ENCODE peak calls at places on chromosome 13, in six cellular contexts. G, S, F, Q, D and K are unnamed samples.

GRCh38 chr13:27619093-27619705 is 1.1 kb downstream of the LNX2 start:
- DNase-seq in G (no peak), S (no peak), D (no peak), F (no peak), Q (no peak), K (no peak)

GRCh38 chr13:106520205-106521004 is 15.1 kb downstream of the EFNB2 start:
- DNase-seq in G (no peak), S (no peak), Q (no peak), D (no peak), F (no peak), K (no peak)

GRCh38 chr13:46317120-46317519 is 69.9 kb downstream of the RUBCNL start:
- DNase-seq in S (no peak), D (no peak), G (no peak), Q (no peak), F (no peak), K (no peak)

GRCh38 chr13:31476753-31477152 is 262.6 kb upstream of the RXFP2 start:
- DNase-seq in Q (no peak), S (no peak), G (no peak), F (no peak), D (no peak), K (no peak)

GRCh38 chr13:110421696-110422395 is 114.8 kb downstream of the COL4A2 start:
- DNase-seq in G (peak), F (no peak), Q (no peak), D (no peak), S (no peak), K (no peak)

GRCh38 chr13:97122381-97122996 is 99.6 kb upstream of the MBNL2 start:
- DNase-seq in Q (no peak), G (no peak), D (no peak), S (no peak), F (no peak), K (no peak)

GRCh38 chr13:19596960-19597361 is 35.6 kb upstream of the TPTE2 start:
- DNase-seq in D (no peak), Q (no peak), S (no peak), F (no peak), G (no peak), K (no peak)

GRCh38 chr13:84430441-84430840 is 548.2 kb upstream of the SLITRK1 start:
- DNase-seq in G (no peak), F (no peak), S (no peak), Q (no peak), D (no peak), K (no peak)

GRCh38 chr13:79710376-79710775 is 229.4 kb downstream of the NDFIP2 start:
- DNase-seq in G (no peak), D (no peak), S (peak), F (no peak), Q (no peak), K (no peak)

GRCh38 chr13:34410653-34411052 is 531.4 kb upstream of the NBEA start:
- DNase-seq in F (no peak), D (no peak), S (no peak), G (no peak), Q (no peak), K (no peak)

GRCh38 chr13:106916329-106916728 is 348.4 kb upstream of the ARGLU1 start:
- DNase-seq in D (no peak), Q (no peak), G (no peak), S (no peak), F (no peak), K (no peak)

GRCh38 chr13:93224545-93224944 is 2.1 kb upstream of the GPC6 start:
- DNase-seq in Q (no peak), F (no peak), D (no peak), G (no peak), S (no peak), K (no peak)

GRCh38 chr13:73428137-73428536 is 369.3 kb downstream of the KLF5 start:
- DNase-seq in Q (no peak), S (no peak), G (no peak), D (no peak), F (no peak), K (no peak)

GRCh38 chr13:93248627-93249047 is 22.0 kb downstream of the GPC6 start:
- DNase-seq in G (no peak), D (peak), S (peak), F (no peak), Q (no peak), K (peak)

GRCh38 chr13:109786457-109787134 is at the start of gene IRS2:
- DNase-seq in G (peak), D (peak), F (peak), S (peak), Q (peak), K (peak)

GRCh38 chr13:97338571-97338970 is 95.4 kb upstream of the RAP2A start:
- DNase-seq in G (no peak), D (no peak), F (no peak), Q (no peak), S (no peak), K (no peak)

GRCh38 chr13:75788494-75788991 is 152.4 kb downstream of the LMO7 start:
- DNase-seq in Q (no peak), F (no peak), S (no peak), G (no peak), D (no peak), K (no peak)

GRCh38 chr13:101170306-101170705 is 246.0 kb downstream of the NALCN start:
- DNase-seq in G (no peak), S (no peak), D (no peak), F (no peak), Q (no peak), K (no peak)

GRCh38 chr13:28346136-28346535 is 148.8 kb downstream of the FLT1 start:
- DNase-seq in Q (no peak), G (no peak), F (no peak), D (no peak), S (no peak), K (no peak)

GRCh38 chr13:97224544-97225324 is 2.6 kb downstream of the MBNL2 start:
- DNase-seq in Q (no peak), D (no peak), F (no peak), G (no peak), S (no peak), K (no peak)

GRCh38 chr13:71866173-71867091 is 572 bp downstream of the DACH1 start:
- DNase-seq in Q (no peak), D (peak), F (peak), S (peak), G (no peak), K (peak)

GRCh38 chr13:106291006-106291405 is 244.5 kb downstream of the EFNB2 start:
- DNase-seq in D (no peak), S (no peak), F (no peak), G (no peak), Q (no peak), K (no peak)

GRCh38 chr13:114148521-114148855 is 16.1 kb upstream of the RASA3 start:
- DNase-seq in G (peak), F (peak), S (peak), D (no peak), Q (peak), K (no peak)

GRCh38 chr13:100533588-100534041 is 55.0 kb downstream of the GGACT start:
- DNase-seq in S (no peak), Q (no peak), D (peak), G (no peak), F (no peak), K (no peak)

GRCh38 chr13:57858376-57858775 is 226.8 kb downstream of the PCDH17 start:
- DNase-seq in Q (no peak), S (no peak), D (no peak), F (no peak), G (no peak), K (no peak)

GRCh38 chr13:44151474-44151873 is 222.2 kb upstream of the SERP2 start:
- DNase-seq in S (no peak), G (no peak), F (no peak), D (no peak), Q (no peak), K (no peak)